ENCODE peak calls at places on chromosomes 13 and 19, in seven cellular contexts. B, C, L, R, X, U and F are unnamed samples.

GRCh38 chr19:29527500-29528328 is 1.9 kb downstream of the VSTM2B start:
- DNase-seq in B (no peak), C (no peak), L (no peak), R (no peak), X (no peak), U (no peak), F (no peak)

GRCh38 chr13:27772651-27773425 is 19.4 kb upstream of the GSX1 start:
- DNase-seq in B (no peak), C (no peak), L (peak; percentile 23), R (no peak), X (no peak), U (no peak), F (no peak)

GRCh38 chr19:50203281-50204080 is at the start of gene MYH14:
- DNase-seq in B (peak; percentile 86), C (peak; percentile 82), L (peak; percentile 79), R (no peak), X (peak; percentile 71), U (peak; percentile 95), F (peak; percentile 95)

GRCh38 chr13:100506600-100507422 is 81.8 kb downstream of the GGACT start:
- DNase-seq in B (no peak), C (no peak), L (no peak), R (no peak), X (no peak), U (no peak), F (no peak)

GRCh38 chr13:78589206-78589605 is 14.1 kb downstream of the POU4F1 start:
- DNase-seq in B (no peak), C (no peak), L (peak; percentile 39), R (no peak), X (no peak), U (peak; percentile 40), F (no peak)

GRCh38 chr19:40141546-40141945 is 49.7 kb upstream of the MAP3K10 start:
- DNase-seq in B (no peak), C (no peak), L (no peak), R (no peak), X (no peak), U (no peak), F (no peak)

GRCh38 chr19:8252922-8253589 is 43.9 kb downstream of the CERS4 start:
- DNase-seq in B (peak; percentile 51), C (peak; percentile 95), L (peak; percentile 67), R (peak; percentile 48), X (peak; percentile 66), U (peak; percentile 88), F (peak; percentile 67)

GRCh38 chr13:69459346-69459745 is 648.3 kb upstream of the ATXN8OS start:
- DNase-seq in B (no peak), C (no peak), L (no peak), R (no peak), X (no peak), U (no peak), F (no peak)

GRCh38 chr19:31350033-31350692 is 927 bp upstream of the TSHZ3 start:
- DNase-seq in B (no peak), C (peak; percentile 81), L (no peak), R (no peak), X (no peak), U (no peak), F (no peak)

GRCh38 chr19:38977445-38978314 is 2.1 kb upstream of the FBXO17 start:
- DNase-seq in B (no peak), C (no peak), L (no peak), R (peak; percentile 80), X (no peak), U (no peak), F (no peak)

GRCh38 chr19:24074720-24075119 is 12.3 kb upstream of the ZNF254 start:
- DNase-seq in B (no peak), C (no peak), L (no peak), R (no peak), X (no peak), U (no peak), F (no peak)

GRCh38 chr13:74017301-74018092 is 116.7 kb downstream of the KLF12 start:
- DNase-seq in B (no peak), C (peak; percentile 26), L (no peak), R (no peak), X (no peak), U (no peak), F (no peak)

GRCh38 chr13:113550453-113550852 is 34.1 kb upstream of the TFDP1 start:
- DNase-seq in B (no peak), C (no peak), L (no peak), R (no peak), X (no peak), U (no peak), F (no peak)

GRCh38 chr13:22828081-22828480 is 352.7 kb upstream of the SGCG start:
- DNase-seq in B (no peak), C (no peak), L (no peak), R (no peak), X (no peak), U (no peak), F (no peak)

GRCh38 chr13:97538193-97538592 is 104.2 kb downstream of the RAP2A start:
- DNase-seq in B (no peak), C (no peak), L (no peak), R (no peak), X (no peak), U (no peak), F (no peak)

GRCh38 chr13:41558781-41559560 is 101.6 kb downstream of the RGCC start:
- DNase-seq in B (no peak), C (no peak), L (no peak), R (no peak), X (no peak), U (no peak), F (no peak)

GRCh38 chr19:9891609-9892373 is 44.5 kb downstream of the OLFM2 start:
- DNase-seq in B (no peak), C (no peak), L (no peak), R (no peak), X (no peak), U (no peak), F (no peak)

GRCh38 chr13:114049026-114049425 is 75.2 kb upstream of the C13orf46 start:
- DNase-seq in B (no peak), C (no peak), L (no peak), R (no peak), X (no peak), U (no peak), F (no peak)

GRCh38 chr19:13938361-13939027 is at the start of gene PODNL1:
- DNase-seq in B (no peak), C (peak; percentile 86), L (no peak), R (no peak), X (no peak), U (no peak), F (no peak)
- TF ChIP-seq JUND in B (no peak), C (no peak), L (no peak), R (no peak), X (no peak), U (no peak), F (no peak)

GRCh38 chr19:35928507-35928906 is 7.7 kb upstream of the LRFN3 start:
- DNase-seq in B (no peak), C (no peak), L (no peak), R (no peak), X (no peak), U (no peak), F (no peak)

GRCh38 chr19:35931161-35931873 is 4.9 kb upstream of the LRFN3 start:
- DNase-seq in B (peak; percentile 99), C (peak; percentile 98), L (peak; percentile 98), R (peak; percentile 99), X (peak; percentile 99), U (peak; percentile 99), F (peak; percentile 90)

GRCh38 chr19:35921012-35921411 is 12.9 kb upstream of the TYROBP start:
- DNase-seq in B (no peak), C (no peak), L (no peak), R (no peak), X (no peak), U (no peak), F (no peak)

DNA sequence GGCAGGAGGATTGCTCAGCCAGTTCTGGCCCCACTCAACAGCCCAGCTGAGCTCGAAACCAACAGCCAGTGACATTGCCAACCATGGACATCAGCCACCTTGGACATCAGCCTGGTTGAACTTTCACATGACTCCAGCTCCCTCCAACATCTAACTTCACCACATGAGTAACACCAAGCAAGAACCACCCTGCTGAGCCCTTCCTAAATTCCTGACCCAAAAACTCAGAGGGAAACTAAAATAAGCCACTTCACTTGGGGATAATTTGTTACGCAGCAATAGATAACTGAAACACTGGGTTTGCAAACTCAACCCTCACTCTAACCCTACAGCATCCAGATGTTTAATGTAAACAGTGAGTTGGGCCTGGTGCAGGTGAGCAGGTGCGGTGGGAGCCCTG is 10.7 kb upstream of the LRFN3 start:
- DNase-seq in B (no peak), C (no peak), L (no peak), R (no peak), X (no peak), U (no peak), F (no peak)
- TF ChIP-seq JUND in B (no peak), C (no peak), L (no peak), R (no peak), X (no peak), U (no peak), F (no peak)

DNA sequence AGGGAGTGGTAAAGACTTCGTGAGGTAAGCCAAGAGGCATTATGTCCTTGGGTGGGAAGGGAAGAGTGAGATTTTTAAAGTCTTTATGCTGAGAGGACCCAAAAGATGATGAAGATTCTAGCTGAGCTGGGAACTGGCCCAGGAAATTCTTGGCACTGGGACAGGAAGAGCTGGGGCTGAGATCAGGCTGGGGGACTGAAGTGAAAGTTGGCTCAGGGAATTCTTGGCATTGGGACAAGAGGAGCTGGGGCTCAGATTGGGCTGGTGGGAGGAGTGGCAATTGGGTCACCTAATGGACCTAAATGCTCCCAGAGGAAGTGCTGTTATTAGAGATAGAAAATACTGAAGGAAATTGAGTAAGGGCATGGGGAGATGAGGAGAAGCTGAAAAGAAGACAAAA is 8.9 kb downstream of the SCEL start:
- DNase-seq in B (no peak), C (peak; percentile 16), L (no peak), R (no peak), X (no peak), U (no peak), F (no peak)
- TF ChIP-seq JUND in B (no peak), C (no peak), L (no peak), R (no peak), X (no peak), U (no peak), F (no peak)

GRCh38 chr19:17435218-17435617 is 13.2 kb downstream of the TMEM221 start:
- DNase-seq in B (no peak), C (no peak), L (no peak), R (no peak), X (no peak), U (no peak), F (no peak)

GRCh38 chr19:17436094-17436873 is 12.2 kb downstream of the TMEM221 start:
- DNase-seq in B (no peak), C (no peak), L (no peak), R (no peak), X (no peak), U (no peak), F (no peak)

GRCh38 chr19:17441241-17442135 is 7.0 kb downstream of the TMEM221 start:
- DNase-seq in B (no peak), C (peak; percentile 68), L (peak; percentile 29), R (no peak), X (no peak), U (peak; percentile 78), F (peak; percentile 23)

GRCh38 chr19:17431417-17431816 is 11.6 kb downstream of the MVB12A start:
- DNase-seq in B (no peak), C (no peak), L (no peak), R (no peak), X (no peak), U (no peak), F (no peak)

DNA sequence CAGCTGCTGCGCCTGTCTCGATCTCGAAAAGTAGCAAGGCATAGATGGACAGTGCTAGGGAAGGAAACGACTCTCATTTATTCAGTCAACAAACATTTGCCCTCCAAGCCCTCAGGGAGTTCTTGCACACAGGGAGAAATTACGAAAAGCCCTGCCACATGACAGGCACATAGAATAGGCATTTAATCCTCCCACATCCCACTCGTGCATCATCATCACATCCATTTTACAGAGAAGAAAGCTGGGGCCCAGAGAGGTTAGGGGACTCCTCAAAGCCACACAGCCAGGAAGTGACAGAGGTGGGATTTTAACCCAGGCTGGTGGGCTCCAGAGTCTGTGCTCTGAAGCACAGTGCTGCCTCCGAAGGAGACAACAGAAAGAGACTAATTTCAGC is 11.6 kb downstream of the TMEM221 start:
- DNase-seq in B (no peak), C (no peak), L (no peak), R (no peak), X (no peak), U (no peak), F (no peak)
- TF ChIP-seq JUND in B (no peak), C (no peak), L (no peak), R (no peak), X (no peak), U (no peak), F (no peak)